ENCODE peak calls at places on chromosomes 3 and 15, in ten cellular contexts. H is transverse colon, Z is neuronal stem cell, G is H9, L is right cardiac atrium, C is stomach, X is gastrocnemius medialis, R is uterus, I is AG04450, U is dorsolateral prefrontal cortex. T is an unnamed sample.

GRCh38 chr3:108412351-108412750 is 98.0 kb downstream of the MYH15 start:
- DNase-seq in H (no peak), Z (no peak), G (no peak), L (no peak), C (no peak), X (no peak), R (no peak), I (no peak), U (no peak), T (no peak)

GRCh38 chr15:90086868-90087268 is 15.4 kb downstream of the IDH2 start:
- DNase-seq in H (peak), Z (no peak), G (peak), L (no peak), C (no peak), X (no peak), R (no peak), I (no peak), U (no peak), T (no peak)

GRCh38 chr15:81295466-81296145 is 28.3 kb downstream of the STARD5 start:
- DNase-seq in H (peak), Z (no peak), G (no peak), L (no peak), C (no peak), X (no peak), R (no peak), I (no peak), U (no peak), T (no peak)

GRCh38 chr3:115348391-115348790 is 201.3 kb upstream of the ZBTB20 start:
- DNase-seq in H (no peak), Z (no peak), G (no peak), L (no peak), C (no peak), X (no peak), R (no peak), I (no peak), U (no peak), T (no peak)

GRCh38 chr15:81888748-81889479 is 156.9 kb downstream of the MEX3B start:
- DNase-seq in H (no peak), Z (no peak), G (no peak), L (no peak), C (no peak), X (no peak), R (peak), I (peak), U (no peak), T (no peak)

GRCh38 chr3:50237133-50237651 is 1.2 kb downstream of the GNAI2 start:
- DNase-seq in H (no peak), Z (no peak), G (no peak), L (peak), C (no peak), X (no peak), R (no peak), I (no peak), U (no peak), T (peak)

GRCh38 chr3:64316971-64317370 is 91.7 kb upstream of the PRICKLE2 start:
- DNase-seq in H (no peak), Z (no peak), G (no peak), L (no peak), C (no peak), X (no peak), R (no peak), I (no peak), U (no peak), T (no peak)

GRCh38 chr15:63296195-63296594 is 18.8 kb downstream of the APH1B start:
- DNase-seq in H (no peak), Z (no peak), G (no peak), L (no peak), C (no peak), X (no peak), R (no peak), I (no peak), U (no peak), T (peak)

GRCh38 chr3:141632779-141633374 is 105.2 kb upstream of the RNF7 start:
- DNase-seq in H (no peak), Z (no peak), G (peak), L (no peak), C (no peak), X (no peak), R (no peak), I (no peak), U (no peak), T (no peak)

GRCh38 chr15:96504371-96504770 is 173.9 kb downstream of the NR2F2 start:
- DNase-seq in H (no peak), Z (no peak), G (no peak), L (no peak), C (no peak), X (no peak), R (no peak), I (no peak), U (no peak), T (no peak)

GRCh38 chr3:28242519-28242918 is 1.1 kb downstream of the CMC1 start:
- DNase-seq in H (no peak), Z (no peak), G (no peak), L (no peak), C (no peak), X (no peak), R (no peak), I (no peak), U (no peak), T (no peak)

GRCh38 chr15:65326109-65326508 is 21.6 kb downstream of the RNU5B-1 start:
- DNase-seq in H (no peak), Z (no peak), G (peak), L (peak), C (no peak), X (no peak), R (peak), I (no peak), U (no peak), T (no peak)

GRCh38 chr3:7693976-7694375 is 807.6 kb upstream of the LMCD1 start:
- DNase-seq in H (no peak), Z (no peak), G (no peak), L (no peak), C (no peak), X (no peak), R (no peak), I (no peak), U (no peak), T (no peak)

GRCh38 chr3:48408823-48409281 is 21.0 kb downstream of the PLXNB1 start:
- DNase-seq in H (no peak), Z (no peak), G (peak), L (no peak), C (peak), X (peak), R (no peak), I (no peak), U (peak), T (no peak)

GRCh38 chr15:84955089-84955848 is 26.4 kb upstream of the PDE8A start:
- DNase-seq in H (peak), Z (peak), G (peak), L (peak), C (peak), X (peak), R (peak), I (peak), U (peak), T (peak)

GRCh38 chr15:68492855-68493254 is 60.9 kb upstream of the ITGA11 start:
- DNase-seq in H (no peak), Z (no peak), G (peak), L (peak), C (no peak), X (peak), R (peak), I (no peak), U (no peak), T (no peak)

GRCh38 chr15:68683551-68683950 is 104.8 kb downstream of the CORO2B start:
- DNase-seq in H (no peak), Z (no peak), G (no peak), L (no peak), C (no peak), X (no peak), R (peak), I (no peak), U (no peak), T (no peak)

GRCh38 chr15:38474155-38474757 is 20.3 kb downstream of the FAM98B start:
- DNase-seq in H (no peak), Z (peak), G (no peak), L (no peak), C (no peak), X (no peak), R (no peak), I (no peak), U (no peak), T (peak)

GRCh38 chr3:152149832-152150231 is 118.9 kb upstream of the MBNL1 start:
- DNase-seq in H (no peak), Z (no peak), G (no peak), L (no peak), C (no peak), X (no peak), R (no peak), I (no peak), U (no peak), T (no peak)

GRCh38 chr3:11272913-11273574 is 847 bp downstream of the ATG7 start:
- DNase-seq in H (no peak), Z (no peak), G (no peak), L (no peak), C (no peak), X (no peak), R (no peak), I (no peak), U (no peak), T (no peak)

GRCh38 chr3:115804200-115804599 is 180.9 kb downstream of the GAP43 start:
- DNase-seq in H (no peak), Z (no peak), G (no peak), L (no peak), C (no peak), X (no peak), R (no peak), I (no peak), U (no peak), T (no peak)

GRCh38 chr3:189841474-189842205 is 210.5 kb downstream of the TP63 start:
- DNase-seq in H (no peak), Z (no peak), G (no peak), L (no peak), C (no peak), X (no peak), R (no peak), I (no peak), U (no peak), T (no peak)

GRCh38 chr15:92687183-92687582 is 31.6 kb upstream of the FAM174B start:
- DNase-seq in H (no peak), Z (no peak), G (no peak), L (no peak), C (no peak), X (no peak), R (no peak), I (peak), U (no peak), T (no peak)

GRCh38 chr3:185225523-185225922 is 28.3 kb downstream of the EHHADH start:
- DNase-seq in H (no peak), Z (no peak), G (no peak), L (no peak), C (no peak), X (no peak), R (no peak), I (peak), U (no peak), T (no peak)

GRCh38 chr3:146250449-146251382 is at the start of gene PLSCR4:
- DNase-seq in H (peak), Z (peak), G (peak), L (peak), C (peak), X (peak), R (peak), I (peak), U (peak), T (no peak)

GRCh38 chr3:188940213-188940914 is 231.4 kb upstream of the TPRG1 start:
- DNase-seq in H (no peak), Z (no peak), G (no peak), L (no peak), C (no peak), X (peak), R (peak), I (no peak), U (no peak), T (no peak)

GRCh38 chr3:89682556-89682955 is 575.1 kb downstream of the EPHA3 start:
- DNase-seq in H (no peak), Z (no peak), G (no peak), L (no peak), C (no peak), X (no peak), R (no peak), I (no peak), U (no peak), T (no peak)

GRCh38 chr15:64905119-64905831 is 6.4 kb upstream of the ANKDD1A start:
- DNase-seq in H (peak), Z (peak), G (peak), L (peak), C (peak), X (peak), R (peak), I (no peak), U (peak), T (peak)

GRCh38 chr3:56424885-56425284 is 43.4 kb downstream of the ERC2 start:
- DNase-seq in H (no peak), Z (no peak), G (no peak), L (no peak), C (no peak), X (no peak), R (no peak), I (no peak), U (no peak), T (no peak)

GRCh38 chr3:197499427-197499826 is 56.3 kb downstream of the BDH1 start:
- DNase-seq in H (peak), Z (no peak), G (no peak), L (no peak), C (no peak), X (no peak), R (no peak), I (no peak), U (no peak), T (no peak)

GRCh38 chr3:129620828-129621605 is 14.5 kb upstream of the PLXND1 start:
- DNase-seq in H (no peak), Z (no peak), G (no peak), L (peak), C (no peak), X (no peak), R (no peak), I (no peak), U (no peak), T (no peak)

GRCh38 chr3:107235923-107236315 is 141.3 kb upstream of the CCDC54 start:
- DNase-seq in H (peak), Z (peak), G (peak), L (no peak), C (no peak), X (no peak), R (peak), I (peak), U (no peak), T (peak)

GRCh38 chr3:172125963-172126403 is 86.6 kb downstream of the FNDC3B start:
- DNase-seq in H (peak), Z (no peak), G (no peak), L (peak), C (peak), X (peak), R (peak), I (no peak), U (no peak), T (no peak)
- H3K27ac ChIP-seq in H (peak), Z (no peak), G (no peak), L (no peak), C (peak), X (peak), R (peak), I (no peak), U (no peak), T (no peak)

GRCh38 chr3:16104161-16104560 is 70.3 kb upstream of the GALNT15 start:
- DNase-seq in H (no peak), Z (no peak), G (no peak), L (no peak), C (no peak), X (no peak), R (no peak), I (no peak), U (no peak), T (no peak)

GRCh38 chr3:16102905-16103364 is 71.5 kb upstream of the GALNT15 start:
- DNase-seq in H (no peak), Z (no peak), G (no peak), L (no peak), C (no peak), X (no peak), R (no peak), I (peak), U (no peak), T (no peak)

GRCh38 chr3:16101295-16102186 is 72.9 kb upstream of the GALNT15 start:
- DNase-seq in H (peak), Z (no peak), G (no peak), L (no peak), C (no peak), X (no peak), R (no peak), I (no peak), U (no peak), T (no peak)

GRCh38 chr3:16102187-16102561 is 72.3 kb upstream of the GALNT15 start:
- DNase-seq in H (no peak), Z (no peak), G (no peak), L (no peak), C (no peak), X (no peak), R (no peak), I (no peak), U (no peak), T (no peak)

DNA sequence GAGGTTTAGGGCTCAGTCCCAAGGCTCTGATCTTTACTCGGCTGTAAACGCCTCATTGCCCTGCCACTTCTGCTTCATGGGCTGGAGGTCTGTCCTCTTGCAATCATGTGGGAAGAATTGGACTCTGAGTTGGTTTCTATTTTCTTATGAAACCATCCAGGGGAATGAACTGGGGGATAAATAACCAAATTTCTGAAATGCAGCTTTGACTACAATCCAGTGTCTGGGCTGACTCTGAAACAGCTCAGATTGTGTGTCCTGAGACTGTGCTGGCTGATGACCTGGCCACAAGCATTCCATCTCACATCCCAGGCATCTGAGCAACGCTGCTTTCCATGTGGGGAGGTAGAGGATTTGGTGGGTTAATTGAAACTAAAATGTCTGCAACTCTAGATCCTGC is 71.0 kb upstream of the GALNT15 start:
- DNase-seq in H (no peak), Z (no peak), G (no peak), L (no peak), C (no peak), X (peak), R (no peak), I (peak), U (no peak), T (no peak)
- H3K27ac ChIP-seq in H (peak), Z (no peak), G (no peak), L (peak), C (peak), X (peak), R (no peak), I (peak), U (no peak), T (no peak)

DNA sequence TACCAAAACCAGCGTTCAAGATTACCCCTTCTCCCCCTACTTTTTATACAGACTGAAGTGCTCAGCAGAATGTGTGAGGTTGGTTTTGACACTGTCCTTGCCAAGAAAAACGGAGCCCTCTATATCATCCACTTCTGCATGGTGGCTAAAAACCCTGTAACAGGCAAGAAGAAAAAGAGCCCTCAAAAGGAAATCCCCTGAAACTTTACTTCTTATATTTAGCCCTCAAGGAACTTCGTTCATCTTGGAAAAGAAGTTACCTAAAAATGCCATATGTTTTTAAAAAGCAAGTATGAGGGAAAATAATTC is 473.6 kb downstream of the FOXP1 start:
- DNase-seq in H (no peak), Z (no peak), G (no peak), L (no peak), C (no peak), X (no peak), R (no peak), I (no peak), U (no peak), T (no peak)
- H3K27ac ChIP-seq in H (peak), Z (no peak), G (no peak), L (peak), C (peak), X (no peak), R (no peak), I (peak), U (peak), T (peak)

DNA sequence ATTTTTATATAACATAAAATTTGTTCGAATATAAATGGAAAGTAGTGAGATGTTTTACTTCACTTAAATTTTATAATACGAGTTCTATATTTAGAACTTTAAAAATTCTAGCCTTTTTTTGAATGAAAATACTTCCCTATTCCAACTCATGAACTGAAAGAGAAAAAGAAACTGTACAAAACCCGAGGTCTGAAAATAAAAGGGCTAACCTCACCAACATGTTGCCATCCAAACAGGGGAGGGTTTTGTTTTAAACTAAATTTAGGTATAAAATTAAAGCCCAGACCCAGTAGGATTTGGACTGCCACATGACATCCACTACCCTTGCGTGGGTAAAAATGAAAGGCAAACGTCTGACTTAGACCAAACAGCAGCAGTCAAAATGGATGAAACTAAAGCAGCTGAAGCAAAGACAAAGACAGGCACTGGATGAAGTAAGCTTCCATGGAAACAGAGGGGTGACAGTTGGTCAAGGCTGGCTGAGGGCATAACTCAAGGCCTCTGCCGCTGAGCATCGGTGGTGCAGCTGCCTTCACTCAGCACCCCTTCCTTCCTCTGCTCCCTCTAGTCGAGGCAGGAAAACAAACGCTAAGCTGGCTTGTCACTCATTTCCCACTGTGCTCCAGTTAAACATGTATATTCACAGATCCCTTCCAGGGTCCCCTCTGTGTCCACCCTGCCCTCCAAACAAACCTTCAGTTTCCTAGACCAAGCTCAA is 58.1 kb downstream of the TM4SF4 start:
- DNase-seq in H (no peak), Z (no peak), G (no peak), L (no peak), C (no peak), X (no peak), R (no peak), I (no peak), U (no peak), T (no peak)
- H3K27ac ChIP-seq in H (no peak), Z (no peak), G (no peak), L (no peak), C (peak), X (no peak), R (peak), I (no peak), U (no peak), T (no peak)

GRCh38 chr15:101138086-101138660 is 113.7 kb downstream of the CHSY1 start:
- DNase-seq in H (no peak), Z (no peak), G (no peak), L (no peak), C (no peak), X (no peak), R (no peak), I (no peak), U (no peak), T (no peak)
- H3K27ac ChIP-seq in H (no peak), Z (no peak), G (no peak), L (no peak), C (no peak), X (no peak), R (no peak), I (peak), U (no peak), T (no peak)

T was measured in CD4-positive, CD25-positive, alpha-beta regulatory T cell.